ENCODE peak calls at places on chromosomes 3 and 15, in eight cellular contexts. One of them, this sample, is unnamed.

GRCh38 chr3:98817546-98817945 is 54.4 kb downstream of the ST3GAL6 start:
- DNase-seq in neuronal stem cell: peak; percentile 29
- DNase-seq in HT-29: peak; percentile 86
- DNase-seq in NCI-H774: peak; percentile 32
- DNase-seq in activated naive CD8-positive, alpha-beta T cell treated with anti-CD3 and anti-CD28 coated beads for 36 hours: no peak
- DNase-seq in effector CD4-positive, alpha-beta T cell: no peak
- DNase-seq in HFFc6: peak; percentile 61
- DNase-seq in NCI-H460: peak; percentile 47
- DNase-seq in this sample: no peak

GRCh38 chr3:70550723-70551319 is 238.4 kb upstream of the MDFIC2 start:
- DNase-seq in neuronal stem cell: peak; percentile 21
- DNase-seq in HT-29: peak; percentile 67
- DNase-seq in NCI-H774: peak; percentile 2
- DNase-seq in activated naive CD8-positive, alpha-beta T cell treated with anti-CD3 and anti-CD28 coated beads for 36 hours: peak; percentile 66
- DNase-seq in effector CD4-positive, alpha-beta T cell: peak; percentile 64
- DNase-seq in HFFc6: peak; percentile 27
- DNase-seq in NCI-H460: peak; percentile 20
- DNase-seq in this sample: peak; percentile 67

GRCh38 chr15:68332266-68332665 is 54.7 kb downstream of the FEM1B start:
- DNase-seq in neuronal stem cell: no peak
- DNase-seq in HT-29: no peak
- DNase-seq in NCI-H774: no peak
- DNase-seq in activated naive CD8-positive, alpha-beta T cell treated with anti-CD3 and anti-CD28 coated beads for 36 hours: no peak
- DNase-seq in effector CD4-positive, alpha-beta T cell: no peak
- DNase-seq in HFFc6: no peak
- DNase-seq in NCI-H460: no peak
- DNase-seq in this sample: no peak

GRCh38 chr3:73098873-73099272 is 37.4 kb downstream of the EBLN2 start:
- DNase-seq in neuronal stem cell: no peak
- DNase-seq in HT-29: no peak
- DNase-seq in NCI-H774: no peak
- DNase-seq in activated naive CD8-positive, alpha-beta T cell treated with anti-CD3 and anti-CD28 coated beads for 36 hours: no peak
- DNase-seq in effector CD4-positive, alpha-beta T cell: no peak
- DNase-seq in HFFc6: no peak
- DNase-seq in NCI-H460: no peak
- DNase-seq in this sample: no peak

GRCh38 chr3:73503781-73504180 is 121.0 kb downstream of the PDZRN3 start:
- DNase-seq in neuronal stem cell: no peak
- DNase-seq in HT-29: no peak
- DNase-seq in NCI-H774: no peak
- DNase-seq in activated naive CD8-positive, alpha-beta T cell treated with anti-CD3 and anti-CD28 coated beads for 36 hours: no peak
- DNase-seq in effector CD4-positive, alpha-beta T cell: no peak
- DNase-seq in HFFc6: no peak
- DNase-seq in NCI-H460: no peak
- DNase-seq in this sample: no peak

GRCh38 chr15:70034596-70034995 is 63.1 kb downstream of the TLE3 start:
- DNase-seq in neuronal stem cell: no peak
- DNase-seq in HT-29: no peak
- DNase-seq in NCI-H774: no peak
- DNase-seq in activated naive CD8-positive, alpha-beta T cell treated with anti-CD3 and anti-CD28 coated beads for 36 hours: no peak
- DNase-seq in effector CD4-positive, alpha-beta T cell: no peak
- DNase-seq in HFFc6: no peak
- DNase-seq in NCI-H460: no peak
- DNase-seq in this sample: peak; percentile 1

GRCh38 chr3:193648542-193649076 is 55.6 kb downstream of the OPA1 start:
- DNase-seq in neuronal stem cell: no peak
- DNase-seq in HT-29: no peak
- DNase-seq in NCI-H774: no peak
- DNase-seq in activated naive CD8-positive, alpha-beta T cell treated with anti-CD3 and anti-CD28 coated beads for 36 hours: no peak
- DNase-seq in effector CD4-positive, alpha-beta T cell: no peak
- DNase-seq in HFFc6: no peak
- DNase-seq in NCI-H460: no peak
- DNase-seq in this sample: no peak

GRCh38 chr3:101816215-101817149 is 32.8 kb upstream of the NFKBIZ start:
- DNase-seq in neuronal stem cell: no peak
- DNase-seq in HT-29: peak; percentile 19
- DNase-seq in NCI-H774: no peak
- DNase-seq in activated naive CD8-positive, alpha-beta T cell treated with anti-CD3 and anti-CD28 coated beads for 36 hours: no peak
- DNase-seq in effector CD4-positive, alpha-beta T cell: no peak
- DNase-seq in HFFc6: peak; percentile 54
- DNase-seq in NCI-H460: no peak
- DNase-seq in this sample: no peak

GRCh38 chr3:195196266-195196665 is 74.7 kb downstream of the XXYLT1 start:
- DNase-seq in neuronal stem cell: no peak
- DNase-seq in HT-29: no peak
- DNase-seq in NCI-H774: no peak
- DNase-seq in activated naive CD8-positive, alpha-beta T cell treated with anti-CD3 and anti-CD28 coated beads for 36 hours: no peak
- DNase-seq in effector CD4-positive, alpha-beta T cell: no peak
- DNase-seq in HFFc6: peak; percentile 56
- DNase-seq in NCI-H460: no peak
- DNase-seq in this sample: no peak

GRCh38 chr3:54042259-54042823 is 80.0 kb upstream of the CACNA2D3 start:
- DNase-seq in neuronal stem cell: no peak
- DNase-seq in HT-29: no peak
- DNase-seq in NCI-H774: no peak
- DNase-seq in activated naive CD8-positive, alpha-beta T cell treated with anti-CD3 and anti-CD28 coated beads for 36 hours: no peak
- DNase-seq in effector CD4-positive, alpha-beta T cell: no peak
- DNase-seq in HFFc6: no peak
- DNase-seq in NCI-H460: no peak
- DNase-seq in this sample: no peak

GRCh38 chr15:57306305-57306943 is 69.9 kb upstream of the CGNL1 start:
- DNase-seq in neuronal stem cell: peak; percentile 78
- DNase-seq in HT-29: peak; percentile 94
- DNase-seq in NCI-H774: peak; percentile 78
- DNase-seq in activated naive CD8-positive, alpha-beta T cell treated with anti-CD3 and anti-CD28 coated beads for 36 hours: peak; percentile 86
- DNase-seq in effector CD4-positive, alpha-beta T cell: peak; percentile 78
- DNase-seq in HFFc6: peak; percentile 55
- DNase-seq in NCI-H460: peak; percentile 65
- DNase-seq in this sample: peak; percentile 98

GRCh38 chr3:186514296-186515002 is 29.7 kb downstream of the CRYGS start:
- DNase-seq in neuronal stem cell: no peak
- DNase-seq in HT-29: peak; percentile 38
- DNase-seq in NCI-H774: no peak
- DNase-seq in activated naive CD8-positive, alpha-beta T cell treated with anti-CD3 and anti-CD28 coated beads for 36 hours: no peak
- DNase-seq in effector CD4-positive, alpha-beta T cell: no peak
- DNase-seq in HFFc6: no peak
- DNase-seq in NCI-H460: peak; percentile 2
- DNase-seq in this sample: no peak

GRCh38 chr3:124034016-124034808 is 42.3 kb upstream of the ROPN1 start:
- DNase-seq in neuronal stem cell: peak; percentile 36
- DNase-seq in HT-29: no peak
- DNase-seq in NCI-H774: no peak
- DNase-seq in activated naive CD8-positive, alpha-beta T cell treated with anti-CD3 and anti-CD28 coated beads for 36 hours: peak; percentile 19
- DNase-seq in effector CD4-positive, alpha-beta T cell: no peak
- DNase-seq in HFFc6: no peak
- DNase-seq in NCI-H460: no peak
- DNase-seq in this sample: peak; percentile 56

GRCh38 chr3:85835857-85836470 is 877.2 kb downstream of the CADM2 start:
- DNase-seq in neuronal stem cell: no peak
- DNase-seq in HT-29: no peak
- DNase-seq in NCI-H774: no peak
- DNase-seq in activated naive CD8-positive, alpha-beta T cell treated with anti-CD3 and anti-CD28 coated beads for 36 hours: no peak
- DNase-seq in effector CD4-positive, alpha-beta T cell: no peak
- DNase-seq in HFFc6: no peak
- DNase-seq in NCI-H460: no peak
- DNase-seq in this sample: no peak

GRCh38 chr3:89238836-89239235 is 131.4 kb downstream of the EPHA3 start:
- DNase-seq in neuronal stem cell: no peak
- DNase-seq in HT-29: no peak
- DNase-seq in NCI-H774: no peak
- DNase-seq in activated naive CD8-positive, alpha-beta T cell treated with anti-CD3 and anti-CD28 coated beads for 36 hours: no peak
- DNase-seq in effector CD4-positive, alpha-beta T cell: no peak
- DNase-seq in HFFc6: no peak
- DNase-seq in NCI-H460: no peak
- DNase-seq in this sample: no peak

GRCh38 chr3:52495096-52495495 is at the start of gene STAB1:
- DNase-seq in neuronal stem cell: no peak
- DNase-seq in HT-29: no peak
- DNase-seq in NCI-H774: no peak
- DNase-seq in activated naive CD8-positive, alpha-beta T cell treated with anti-CD3 and anti-CD28 coated beads for 36 hours: no peak
- DNase-seq in effector CD4-positive, alpha-beta T cell: no peak
- DNase-seq in HFFc6: no peak
- DNase-seq in NCI-H460: no peak
- DNase-seq in this sample: no peak

GRCh38 chr3:72767927-72768880 is 80.0 kb downstream of the SHQ1 start:
- DNase-seq in neuronal stem cell: peak; percentile 9
- DNase-seq in HT-29: no peak
- DNase-seq in NCI-H774: no peak
- DNase-seq in activated naive CD8-positive, alpha-beta T cell treated with anti-CD3 and anti-CD28 coated beads for 36 hours: no peak
- DNase-seq in effector CD4-positive, alpha-beta T cell: no peak
- DNase-seq in HFFc6: no peak
- DNase-seq in NCI-H460: no peak
- DNase-seq in this sample: no peak

GRCh38 chr3:42739401-42740158 is 33.5 kb downstream of the CCDC13 start:
- DNase-seq in neuronal stem cell: no peak
- DNase-seq in HT-29: no peak
- DNase-seq in NCI-H774: no peak
- DNase-seq in activated naive CD8-positive, alpha-beta T cell treated with anti-CD3 and anti-CD28 coated beads for 36 hours: no peak
- DNase-seq in effector CD4-positive, alpha-beta T cell: no peak
- DNase-seq in HFFc6: no peak
- DNase-seq in NCI-H460: no peak
- DNase-seq in this sample: no peak

GRCh38 chr15:80182611-80183210 is 29.9 kb downstream of the FAH start:
- DNase-seq in neuronal stem cell: no peak
- DNase-seq in HT-29: no peak
- DNase-seq in NCI-H774: no peak
- DNase-seq in activated naive CD8-positive, alpha-beta T cell treated with anti-CD3 and anti-CD28 coated beads for 36 hours: no peak
- DNase-seq in effector CD4-positive, alpha-beta T cell: no peak
- DNase-seq in HFFc6: peak; percentile 61
- DNase-seq in NCI-H460: no peak
- DNase-seq in this sample: no peak

GRCh38 chr3:49903451-49904424 is at the start of gene MST1R:
- DNase-seq in neuronal stem cell: peak; percentile 56
- DNase-seq in HT-29: peak; percentile 95
- DNase-seq in NCI-H774: peak; percentile 72
- DNase-seq in activated naive CD8-positive, alpha-beta T cell treated with anti-CD3 and anti-CD28 coated beads for 36 hours: peak; percentile 94
- DNase-seq in effector CD4-positive, alpha-beta T cell: peak; percentile 75
- DNase-seq in HFFc6: no peak
- DNase-seq in NCI-H460: peak; percentile 40
- DNase-seq in this sample: peak; percentile 83

GRCh38 chr15:41438206-41438605 is 21.3 kb downstream of the RTF1 start:
- DNase-seq in neuronal stem cell: no peak
- DNase-seq in HT-29: no peak
- DNase-seq in NCI-H774: no peak
- DNase-seq in activated naive CD8-positive, alpha-beta T cell treated with anti-CD3 and anti-CD28 coated beads for 36 hours: no peak
- DNase-seq in effector CD4-positive, alpha-beta T cell: no peak
- DNase-seq in HFFc6: no peak
- DNase-seq in NCI-H460: no peak
- DNase-seq in this sample: no peak

GRCh38 chr15:73927476-73928240 is 1.4 kb downstream of the LOXL1 start:
- DNase-seq in neuronal stem cell: no peak
- DNase-seq in HT-29: peak; percentile 75
- DNase-seq in NCI-H774: peak; percentile 53
- DNase-seq in activated naive CD8-positive, alpha-beta T cell treated with anti-CD3 and anti-CD28 coated beads for 36 hours: peak; percentile 84
- DNase-seq in effector CD4-positive, alpha-beta T cell: peak; percentile 68
- DNase-seq in HFFc6: no peak
- DNase-seq in NCI-H460: peak; percentile 42
- DNase-seq in this sample: peak; percentile 77

GRCh38 chr3:42936157-42936981 is 30.4 kb downstream of the ZNF662 start:
- DNase-seq in neuronal stem cell: no peak
- DNase-seq in HT-29: no peak
- DNase-seq in NCI-H774: no peak
- DNase-seq in activated naive CD8-positive, alpha-beta T cell treated with anti-CD3 and anti-CD28 coated beads for 36 hours: no peak
- DNase-seq in effector CD4-positive, alpha-beta T cell: no peak
- DNase-seq in HFFc6: no peak
- DNase-seq in NCI-H460: no peak
- DNase-seq in this sample: no peak

GRCh38 chr3:10474847-10475246 is 30.5 kb downstream of the ATP2B2 start:
- DNase-seq in neuronal stem cell: no peak
- DNase-seq in HT-29: no peak
- DNase-seq in NCI-H774: no peak
- DNase-seq in activated naive CD8-positive, alpha-beta T cell treated with anti-CD3 and anti-CD28 coated beads for 36 hours: no peak
- DNase-seq in effector CD4-positive, alpha-beta T cell: no peak
- DNase-seq in HFFc6: no peak
- DNase-seq in NCI-H460: no peak
- DNase-seq in this sample: no peak

GRCh38 chr3:129245141-129245540 is 4.3 kb upstream of the COPG1 start:
- DNase-seq in neuronal stem cell: no peak
- DNase-seq in HT-29: no peak
- DNase-seq in NCI-H774: no peak
- DNase-seq in activated naive CD8-positive, alpha-beta T cell treated with anti-CD3 and anti-CD28 coated beads for 36 hours: no peak
- DNase-seq in effector CD4-positive, alpha-beta T cell: no peak
- DNase-seq in HFFc6: no peak
- DNase-seq in NCI-H460: no peak
- DNase-seq in this sample: no peak

GRCh38 chr3:138011722-138012121 is 1.8 kb downstream of the CLDN18 start:
- DNase-seq in neuronal stem cell: no peak
- DNase-seq in HT-29: no peak
- DNase-seq in NCI-H774: no peak
- DNase-seq in activated naive CD8-positive, alpha-beta T cell treated with anti-CD3 and anti-CD28 coated beads for 36 hours: no peak
- DNase-seq in effector CD4-positive, alpha-beta T cell: no peak
- DNase-seq in HFFc6: no peak
- DNase-seq in NCI-H460: no peak
- DNase-seq in this sample: no peak